ENCODE peak calls at places on chromosome 15, in eight cellular contexts. One of them, this sample, is unnamed.

GRCh38 chr15:76982756-76983155 is 12.2 kb upstream of the PSTPIP1 start:
- DNase-seq in CD8-positive, alpha-beta memory T cell: no peak
- DNase-seq in aorta: peak; percentile 14
- DNase-seq in left lung: no peak
- DNase-seq in GM23338: no peak
- DNase-seq in thoracic aorta: no peak
- DNase-seq in heart left ventricle: no peak
- DNase-seq in psoas muscle: no peak
- DNase-seq in this sample: no peak

GRCh38 chr15:36392666-36393266 is 186.7 kb upstream of the CDIN1 start:
- DNase-seq in left lung: peak; percentile 28
- DNase-seq in thoracic aorta: no peak
- DNase-seq in heart left ventricle: no peak
- DNase-seq in CD8-positive, alpha-beta memory T cell: no peak
- DNase-seq in GM23338: no peak
- DNase-seq in aorta: no peak
- DNase-seq in psoas muscle: no peak
- DNase-seq in this sample: no peak

GRCh38 chr15:60788514-60789091 is 309.7 kb upstream of the ICE2 start:
- DNase-seq in CD8-positive, alpha-beta memory T cell: no peak
- DNase-seq in GM23338: no peak
- DNase-seq in aorta: no peak
- DNase-seq in left lung: no peak
- DNase-seq in thoracic aorta: no peak
- DNase-seq in heart left ventricle: no peak
- DNase-seq in psoas muscle: no peak
- DNase-seq in this sample: no peak

GRCh38 chr15:55834331-55834730 is 91.4 kb upstream of the PRTG start:
- DNase-seq in CD8-positive, alpha-beta memory T cell: no peak
- DNase-seq in left lung: no peak
- DNase-seq in GM23338: no peak
- DNase-seq in heart left ventricle: no peak
- DNase-seq in aorta: no peak
- DNase-seq in psoas muscle: no peak
- DNase-seq in thoracic aorta: no peak
- DNase-seq in this sample: no peak

GRCh38 chr15:70853270-70853854 is 595 bp downstream of the LARP6 start:
- DNase-seq in psoas muscle: peak; percentile 63
- DNase-seq in left lung: peak; percentile 80
- DNase-seq in aorta: peak; percentile 65
- DNase-seq in CD8-positive, alpha-beta memory T cell: no peak
- DNase-seq in thoracic aorta: no peak
- DNase-seq in heart left ventricle: peak; percentile 38
- DNase-seq in GM23338: peak; percentile 85
- DNase-seq in this sample: peak; percentile 40

GRCh38 chr15:81752149-81752942 is 293.5 kb downstream of the MEX3B start:
- DNase-seq in aorta: peak; percentile 74
- DNase-seq in heart left ventricle: peak; percentile 47
- DNase-seq in psoas muscle: peak; percentile 66
- DNase-seq in GM23338: no peak
- DNase-seq in thoracic aorta: no peak
- DNase-seq in left lung: no peak
- DNase-seq in CD8-positive, alpha-beta memory T cell: no peak
- DNase-seq in this sample: peak; percentile 65

GRCh38 chr15:56496635-56497034 is 31.7 kb upstream of the MNS1 start:
- DNase-seq in thoracic aorta: no peak
- DNase-seq in left lung: no peak
- DNase-seq in CD8-positive, alpha-beta memory T cell: no peak
- DNase-seq in aorta: no peak
- DNase-seq in heart left ventricle: no peak
- DNase-seq in psoas muscle: no peak
- DNase-seq in GM23338: peak; percentile 76
- DNase-seq in this sample: no peak

GRCh38 chr15:83112233-83112958 is 5.0 kb downstream of the TM6SF1 start:
- DNase-seq in psoas muscle: no peak
- DNase-seq in aorta: no peak
- DNase-seq in left lung: no peak
- DNase-seq in CD8-positive, alpha-beta memory T cell: no peak
- DNase-seq in thoracic aorta: no peak
- DNase-seq in GM23338: no peak
- DNase-seq in heart left ventricle: peak; percentile 41
- DNase-seq in this sample: no peak

GRCh38 chr15:65824941-65825544 is 33.0 kb upstream of the DENND4A start:
- DNase-seq in aorta: no peak
- DNase-seq in thoracic aorta: no peak
- DNase-seq in psoas muscle: peak; percentile 62
- DNase-seq in CD8-positive, alpha-beta memory T cell: no peak
- DNase-seq in left lung: no peak
- DNase-seq in GM23338: no peak
- DNase-seq in heart left ventricle: no peak
- DNase-seq in this sample: peak; percentile 69

GRCh38 chr15:34233614-34234013 is 8.8 kb downstream of the EMC4 start:
- DNase-seq in psoas muscle: no peak
- DNase-seq in CD8-positive, alpha-beta memory T cell: no peak
- DNase-seq in left lung: no peak
- DNase-seq in thoracic aorta: no peak
- DNase-seq in aorta: no peak
- DNase-seq in heart left ventricle: no peak
- DNase-seq in GM23338: no peak
- DNase-seq in this sample: no peak

GRCh38 chr15:68982976-68983550 is 31.4 kb upstream of the NOX5 start:
- DNase-seq in psoas muscle: no peak
- DNase-seq in thoracic aorta: no peak
- DNase-seq in aorta: no peak
- DNase-seq in left lung: no peak
- DNase-seq in GM23338: no peak
- DNase-seq in heart left ventricle: no peak
- DNase-seq in CD8-positive, alpha-beta memory T cell: no peak
- DNase-seq in this sample: no peak

GRCh38 chr15:79831635-79832034 is 65.2 kb downstream of the MTHFS start:
- DNase-seq in CD8-positive, alpha-beta memory T cell: no peak
- DNase-seq in psoas muscle: no peak
- DNase-seq in thoracic aorta: no peak
- DNase-seq in heart left ventricle: no peak
- DNase-seq in GM23338: no peak
- DNase-seq in aorta: no peak
- DNase-seq in left lung: no peak
- DNase-seq in this sample: no peak

GRCh38 chr15:87408902-87409301 is 847.6 kb downstream of the NTRK3 start:
- DNase-seq in thoracic aorta: no peak
- DNase-seq in psoas muscle: no peak
- DNase-seq in aorta: no peak
- DNase-seq in GM23338: no peak
- DNase-seq in left lung: no peak
- DNase-seq in CD8-positive, alpha-beta memory T cell: no peak
- DNase-seq in heart left ventricle: no peak
- DNase-seq in this sample: no peak

GRCh38 chr15:58227706-58228543 is 89.7 kb downstream of the AQP9 start:
- DNase-seq in heart left ventricle: peak; percentile 71
- DNase-seq in thoracic aorta: peak; percentile 44
- DNase-seq in aorta: peak; percentile 84
- DNase-seq in GM23338: peak; percentile 86
- DNase-seq in CD8-positive, alpha-beta memory T cell: peak; percentile 49
- DNase-seq in psoas muscle: peak; percentile 84
- DNase-seq in left lung: peak; percentile 81
- DNase-seq in this sample: peak; percentile 69
- H3K27ac ChIP-seq in heart left ventricle: peak overlapping the region; percentile 61
- H3K27ac ChIP-seq in thoracic aorta: peak overlapping the region; percentile 33
- H3K27ac ChIP-seq in aorta: no peak overlapping the region
- H3K27ac ChIP-seq in GM23338: no peak overlapping the region
- H3K27ac ChIP-seq in CD8-positive, alpha-beta memory T cell: no peak overlapping the region
- H3K27ac ChIP-seq in psoas muscle: peak overlapping the region; percentile 86
- H3K27ac ChIP-seq in left lung: no peak overlapping the region
- H3K27ac ChIP-seq in this sample: no peak overlapping the region

GRCh38 chr15:41970456-41970855 is 1.9 kb downstream of the EHD4 start:
- DNase-seq in GM23338: no peak
- DNase-seq in aorta: no peak
- DNase-seq in heart left ventricle: no peak
- DNase-seq in psoas muscle: no peak
- DNase-seq in thoracic aorta: no peak
- DNase-seq in left lung: no peak
- DNase-seq in CD8-positive, alpha-beta memory T cell: no peak
- DNase-seq in this sample: no peak
- H3K4me3 ChIP-seq in GM23338: peak overlapping the region; percentile 63
- H3K4me3 ChIP-seq in aorta: no peak overlapping the region
- H3K4me3 ChIP-seq in heart left ventricle: peak overlapping the region; percentile 97
- H3K4me3 ChIP-seq in psoas muscle: peak overlapping the region; percentile 87
- H3K4me3 ChIP-seq in thoracic aorta: peak overlapping the region; percentile 95
- H3K4me3 ChIP-seq in left lung: peak overlapping the region; percentile 87
- H3K4me3 ChIP-seq in CD8-positive, alpha-beta memory T cell: peak overlapping the region; percentile 90
- H3K4me3 ChIP-seq in this sample: peak overlapping the region; percentile 99

GRCh38 chr15:52796228-52796521 is 6.0 kb upstream of the ONECUT1 start:
- DNase-seq in thoracic aorta: no peak
- DNase-seq in heart left ventricle: no peak
- DNase-seq in GM23338: no peak
- DNase-seq in left lung: no peak
- DNase-seq in psoas muscle: no peak
- DNase-seq in CD8-positive, alpha-beta memory T cell: no peak
- DNase-seq in aorta: no peak
- DNase-seq in this sample: no peak

GRCh38 chr15:52796742-52797515 is 6.8 kb upstream of the ONECUT1 start:
- DNase-seq in psoas muscle: no peak
- DNase-seq in left lung: no peak
- DNase-seq in heart left ventricle: no peak
- DNase-seq in GM23338: no peak
- DNase-seq in aorta: no peak
- DNase-seq in thoracic aorta: no peak
- DNase-seq in CD8-positive, alpha-beta memory T cell: no peak
- DNase-seq in this sample: no peak

GRCh38 chr15:52799145-52799811 is 9.1 kb upstream of the ONECUT1 start:
- DNase-seq in thoracic aorta: no peak
- DNase-seq in psoas muscle: no peak
- DNase-seq in CD8-positive, alpha-beta memory T cell: no peak
- DNase-seq in heart left ventricle: no peak
- DNase-seq in left lung: no peak
- DNase-seq in GM23338: no peak
- DNase-seq in aorta: no peak
- DNase-seq in this sample: no peak

GRCh38 chr15:52797625-52798501 is 7.7 kb upstream of the ONECUT1 start:
- DNase-seq in thoracic aorta: no peak
- DNase-seq in psoas muscle: no peak
- DNase-seq in CD8-positive, alpha-beta memory T cell: no peak
- DNase-seq in aorta: no peak
- DNase-seq in left lung: no peak
- DNase-seq in GM23338: peak; percentile 61
- DNase-seq in heart left ventricle: no peak
- DNase-seq in this sample: no peak

GRCh38 chr15:52798529-52799101 is 8.5 kb upstream of the ONECUT1 start:
- DNase-seq in aorta: no peak
- DNase-seq in thoracic aorta: no peak
- DNase-seq in left lung: no peak
- DNase-seq in GM23338: peak; percentile 88
- DNase-seq in heart left ventricle: no peak
- DNase-seq in psoas muscle: no peak
- DNase-seq in CD8-positive, alpha-beta memory T cell: no peak
- DNase-seq in this sample: no peak
- H3K27me3 ChIP-seq in aorta: no peaks in the 10 kb centered on the region
- H3K27me3 ChIP-seq in thoracic aorta: peaks cover 36% of the 10 kb centered on the region
- H3K27me3 ChIP-seq in left lung: peaks cover 98% of the 10 kb centered on the region
- H3K27me3 ChIP-seq in GM23338: peaks cover 100% of the 10 kb centered on the region
- H3K27me3 ChIP-seq in heart left ventricle: peaks cover 98% of the 10 kb centered on the region
- H3K27me3 ChIP-seq in psoas muscle: peaks cover 69% of the 10 kb centered on the region
- H3K27me3 ChIP-seq in CD8-positive, alpha-beta memory T cell: peaks cover 88% of the 10 kb centered on the region
- H3K27me3 ChIP-seq in this sample: peaks cover 94% of the 10 kb centered on the region

GRCh38 chr15:49328941-49329340 is 94.1 kb upstream of the FGF7 start:
- DNase-seq in aorta: no peak
- DNase-seq in psoas muscle: no peak
- DNase-seq in left lung: no peak
- DNase-seq in heart left ventricle: no peak
- DNase-seq in thoracic aorta: no peak
- DNase-seq in CD8-positive, alpha-beta memory T cell: no peak
- DNase-seq in GM23338: peak; percentile 92
- DNase-seq in this sample: no peak

GRCh38 chr15:49327927-49328326 is 95.1 kb upstream of the FGF7 start:
- DNase-seq in GM23338: no peak
- DNase-seq in thoracic aorta: no peak
- DNase-seq in aorta: no peak
- DNase-seq in CD8-positive, alpha-beta memory T cell: no peak
- DNase-seq in psoas muscle: no peak
- DNase-seq in left lung: no peak
- DNase-seq in heart left ventricle: no peak
- DNase-seq in this sample: no peak

GRCh38 chr15:49331951-49332350 is 91.1 kb upstream of the FGF7 start:
- DNase-seq in heart left ventricle: no peak
- DNase-seq in GM23338: no peak
- DNase-seq in left lung: no peak
- DNase-seq in CD8-positive, alpha-beta memory T cell: no peak
- DNase-seq in aorta: no peak
- DNase-seq in thoracic aorta: no peak
- DNase-seq in psoas muscle: no peak
- DNase-seq in this sample: no peak

DNA sequence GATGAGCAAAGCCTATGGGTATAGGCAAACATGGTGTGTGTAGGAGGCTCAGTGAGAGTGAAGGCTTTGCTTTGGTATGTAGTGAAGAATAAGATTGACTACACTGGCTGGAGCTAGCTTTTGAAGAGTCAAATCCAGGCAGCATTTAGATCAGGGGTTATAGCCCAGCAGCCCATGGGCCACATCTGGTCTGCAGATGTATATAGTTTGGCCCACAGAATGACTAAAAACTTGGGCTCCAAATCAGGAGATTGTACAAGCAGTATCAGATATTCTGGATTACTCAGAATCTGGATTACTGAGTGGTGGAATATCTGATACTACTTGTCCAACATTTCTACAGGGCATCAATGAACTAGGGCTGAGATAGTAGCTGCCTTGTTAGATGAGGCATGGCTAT is 92.9 kb upstream of the FGF7 start:
- DNase-seq in aorta: no peak
- DNase-seq in GM23338: no peak
- DNase-seq in thoracic aorta: no peak
- DNase-seq in left lung: no peak
- DNase-seq in heart left ventricle: no peak
- DNase-seq in psoas muscle: no peak
- DNase-seq in CD8-positive, alpha-beta memory T cell: no peak
- DNase-seq in this sample: no peak
- H3K27ac ChIP-seq in aorta: no peak overlapping the region
- H3K27ac ChIP-seq in GM23338: peak overlapping the region; percentile 70
- H3K27ac ChIP-seq in thoracic aorta: no peak overlapping the region
- H3K27ac ChIP-seq in left lung: no peak overlapping the region
- H3K27ac ChIP-seq in heart left ventricle: no peak overlapping the region
- H3K27ac ChIP-seq in psoas muscle: no peak overlapping the region
- H3K27ac ChIP-seq in CD8-positive, alpha-beta memory T cell: no peak overlapping the region
- H3K27ac ChIP-seq in this sample: no peak overlapping the region

DNA sequence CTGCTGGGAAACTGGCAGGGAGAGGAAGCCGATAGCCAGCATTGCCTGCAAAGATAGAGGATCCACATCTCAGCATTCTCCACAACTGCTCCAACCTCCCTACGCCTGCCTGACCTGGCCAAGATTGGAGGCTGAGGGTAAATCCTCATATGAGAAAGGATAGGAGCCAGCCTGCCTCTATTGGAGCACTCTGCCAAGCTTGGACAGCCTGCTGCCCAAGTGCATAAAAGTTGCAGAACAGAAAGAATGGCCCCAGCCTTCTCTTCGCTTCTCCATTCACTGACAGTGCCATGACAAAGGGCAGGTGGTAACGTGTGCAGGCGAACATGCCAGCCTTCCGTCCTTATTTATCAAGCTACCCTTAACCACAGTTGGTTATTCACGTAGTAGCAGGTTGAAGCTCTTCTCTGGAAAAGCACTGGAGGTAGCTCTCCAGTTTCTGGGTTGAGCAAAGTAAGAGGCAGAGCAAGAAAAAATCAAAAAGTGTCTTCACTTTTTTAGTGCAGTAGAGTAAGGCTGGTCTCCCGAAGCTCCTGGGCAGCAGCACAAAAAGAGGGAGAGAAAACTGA is 4.3 kb downstream of the BMF start:
- DNase-seq in aorta: no peak
- DNase-seq in left lung: no peak
- DNase-seq in GM23338: no peak
- DNase-seq in thoracic aorta: no peak
- DNase-seq in CD8-positive, alpha-beta memory T cell: no peak
- DNase-seq in heart left ventricle: no peak
- DNase-seq in psoas muscle: no peak
- DNase-seq in this sample: no peak
- H3K4me3 ChIP-seq in aorta: no peak overlapping the region
- H3K4me3 ChIP-seq in left lung: peak overlapping the region; percentile 17
- H3K4me3 ChIP-seq in GM23338: peak overlapping the region; percentile 59
- H3K4me3 ChIP-seq in thoracic aorta: peak overlapping the region; percentile 44
- H3K4me3 ChIP-seq in CD8-positive, alpha-beta memory T cell: no peak overlapping the region
- H3K4me3 ChIP-seq in heart left ventricle: peak overlapping the region; percentile 8
- H3K4me3 ChIP-seq in psoas muscle: peak overlapping the region; percentile 39
- H3K4me3 ChIP-seq in this sample: peak overlapping the region; percentile 2

This sample was measured in tibial artery.